ENCODE peak calls at places on chromosome 22, in eight cellular contexts. B is SK-N-MC, U is trophoblast cell, F is colonic mucosa, I is GM12878, Z is mesendoderm, A is kidney, X is GM23248. S is an unnamed sample.

GRCh38 chr22:42685941-42686666 is 34.6 kb downstream of the A4GALT start:
- DNase-seq in A (peak; percentile 90), B (no peak), F (peak; percentile 54), X (no peak), I (no peak), U (no peak), Z (no peak), S (no peak)

GRCh38 chr22:36726007-36726380 is 22.4 kb upstream of the CACNG2 start:
- DNase-seq in U (no peak), A (no peak), I (no peak), Z (no peak), X (no peak), B (no peak), F (no peak), S (no peak)

GRCh38 chr22:41513391-41513790 is 30.9 kb downstream of the POLR3H start:
- DNase-seq in I (no peak), U (no peak), X (no peak), B (no peak), A (no peak), Z (no peak), F (no peak), S (no peak)

GRCh38 chr22:23789121-23789520 is 2.4 kb downstream of the SMARCB1 start:
- DNase-seq in U (no peak), B (no peak), X (no peak), F (no peak), A (peak; percentile 8), I (no peak), Z (peak; percentile 51), S (no peak)

GRCh38 chr22:42430486-42431125 is 1.6 kb downstream of the NFAM1 start:
- DNase-seq in A (no peak), F (no peak), I (no peak), X (no peak), U (no peak), B (no peak), Z (no peak), S (no peak)

GRCh38 chr22:22786301-22787115 is 101.1 kb upstream of the IGLL5 start:
- DNase-seq in F (no peak), U (no peak), A (no peak), X (no peak), Z (no peak), B (no peak), I (no peak), S (peak; percentile 33)

GRCh38 chr22:29092243-29092642 is 19.4 kb downstream of the KREMEN1 start:
- DNase-seq in U (no peak), B (no peak), A (no peak), I (no peak), Z (no peak), F (no peak), X (no peak), S (no peak)

GRCh38 chr22:20873215-20873614 is 14.4 kb downstream of the SNAP29 start:
- DNase-seq in X (no peak), U (no peak), Z (no peak), A (no peak), F (no peak), I (no peak), B (no peak), S (no peak)

GRCh38 chr22:50699001-50699753 is 26.6 kb downstream of the SHANK3 start:
- DNase-seq in A (peak; percentile 48), B (no peak), X (no peak), Z (no peak), U (no peak), F (no peak), I (no peak), S (no peak)

GRCh38 chr22:40452730-40453487 is 82.5 kb downstream of the SGSM3 start:
- DNase-seq in A (no peak), B (no peak), Z (peak; percentile 28), U (peak; percentile 95), I (no peak), X (peak; percentile 21), F (no peak), S (no peak)

GRCh38 chr22:40446203-40446602 is 75.8 kb downstream of the SGSM3 start:
- DNase-seq in Z (no peak), U (no peak), F (no peak), A (no peak), B (no peak), I (no peak), X (no peak), S (no peak)

GRCh38 chr22:40451230-40451629 is 80.8 kb downstream of the SGSM3 start:
- DNase-seq in U (no peak), X (peak; percentile 56), Z (no peak), B (no peak), F (no peak), I (no peak), A (no peak), S (no peak)

GRCh38 chr22:40450651-40451050 is 80.3 kb downstream of the SGSM3 start:
- DNase-seq in X (peak; percentile 7), I (no peak), B (no peak), Z (no peak), A (no peak), F (no peak), U (peak; percentile 48), S (no peak)

DNA sequence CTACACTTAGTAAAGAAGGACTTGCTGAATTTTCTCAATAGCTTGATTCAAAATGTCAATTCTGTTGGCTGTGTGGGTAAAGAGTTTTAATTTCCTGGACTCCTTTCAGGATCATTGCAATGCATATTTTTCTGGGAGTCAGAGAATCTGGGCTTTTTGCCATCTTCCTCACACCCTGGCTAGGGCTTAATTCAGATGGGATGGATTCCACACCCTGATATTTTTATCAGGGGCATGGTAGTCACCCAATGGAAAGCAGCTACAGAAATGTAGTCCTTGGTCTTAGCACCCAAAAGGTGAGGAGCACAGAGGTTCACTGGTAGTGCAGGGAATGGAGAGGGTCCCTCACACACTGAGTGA is 79.3 kb downstream of the SGSM3 start:
- DNase-seq in F (no peak), X (peak; percentile 87), Z (no peak), U (no peak), B (no peak), A (no peak), I (no peak), S (no peak)
- H3K9ac ChIP-seq in F (no peak overlapping the region), X (peak overlapping the region; percentile 70), Z (no peak overlapping the region), U (no peak overlapping the region), B (no peak overlapping the region), A (no peak overlapping the region), I (no peak overlapping the region), S (no peak overlapping the region)

GRCh38 chr22:18033204-18033998 is 9.0 kb upstream of the MICAL3 start:
- DNase-seq in X (peak; percentile 76), I (no peak), B (no peak), Z (no peak), F (no peak), A (no peak), U (peak; percentile 70), S (no peak)

GRCh38 chr22:18029686-18030267 is 5.4 kb upstream of the MICAL3 start:
- DNase-seq in I (no peak), X (no peak), U (no peak), F (no peak), A (no peak), Z (no peak), B (no peak), S (no peak)

GRCh38 chr22:18031670-18032454 is 7.5 kb upstream of the MICAL3 start:
- DNase-seq in F (no peak), X (peak; percentile 98), A (peak; percentile 88), U (peak; percentile 95), I (no peak), Z (peak; percentile 48), B (no peak), S (no peak)

GRCh38 chr22:18034076-18034475 is 9.7 kb upstream of the MICAL3 start:
- DNase-seq in U (no peak), B (no peak), Z (no peak), A (no peak), X (no peak), I (no peak), F (no peak), S (no peak)

GRCh38 chr22:18032455-18033101 is 8.2 kb upstream of the MICAL3 start:
- DNase-seq in U (peak; percentile 92), F (no peak), I (no peak), B (no peak), A (no peak), X (peak; percentile 95), Z (no peak), S (no peak)
- H3K9ac ChIP-seq in U (no peak overlapping the region), F (no peak overlapping the region), I (no peak overlapping the region), B (no peak overlapping the region), A (no peak overlapping the region), X (peak overlapping the region; percentile 73), Z (no peak overlapping the region), S (no peak overlapping the region)

GRCh38 chr22:47142427-47143046 is 380.1 kb downstream of the TBC1D22A start:
- DNase-seq in B (no peak), A (no peak), X (no peak), U (no peak), I (no peak), Z (no peak), F (no peak), S (no peak)
- H3K9ac ChIP-seq in B (no peak overlapping the region), A (no peak overlapping the region), X (no peak overlapping the region), U (no peak overlapping the region), I (no peak overlapping the region), Z (no peak overlapping the region), F (no peak overlapping the region), S (no peak overlapping the region)

GRCh38 chr22:44341431-44342346 is 28.9 kb upstream of the SHISAL1 start:
- DNase-seq in X (peak; percentile 42), I (no peak), U (no peak), B (no peak), A (no peak), Z (peak; percentile 31), F (no peak), S (no peak)

GRCh38 chr22:44338183-44338812 is 25.5 kb upstream of the SHISAL1 start:
- DNase-seq in B (no peak), A (no peak), I (no peak), Z (no peak), F (no peak), U (no peak), X (peak; percentile 45), S (no peak)

GRCh38 chr22:44338906-44339305 is 26.2 kb upstream of the SHISAL1 start:
- DNase-seq in U (no peak), I (no peak), A (no peak), F (no peak), B (no peak), Z (no peak), X (no peak), S (no peak)

GRCh38 chr22:44342347-44342956 is 29.7 kb upstream of the SHISAL1 start:
- DNase-seq in X (no peak), U (no peak), Z (no peak), F (no peak), I (no peak), B (no peak), A (no peak), S (no peak)

DNA sequence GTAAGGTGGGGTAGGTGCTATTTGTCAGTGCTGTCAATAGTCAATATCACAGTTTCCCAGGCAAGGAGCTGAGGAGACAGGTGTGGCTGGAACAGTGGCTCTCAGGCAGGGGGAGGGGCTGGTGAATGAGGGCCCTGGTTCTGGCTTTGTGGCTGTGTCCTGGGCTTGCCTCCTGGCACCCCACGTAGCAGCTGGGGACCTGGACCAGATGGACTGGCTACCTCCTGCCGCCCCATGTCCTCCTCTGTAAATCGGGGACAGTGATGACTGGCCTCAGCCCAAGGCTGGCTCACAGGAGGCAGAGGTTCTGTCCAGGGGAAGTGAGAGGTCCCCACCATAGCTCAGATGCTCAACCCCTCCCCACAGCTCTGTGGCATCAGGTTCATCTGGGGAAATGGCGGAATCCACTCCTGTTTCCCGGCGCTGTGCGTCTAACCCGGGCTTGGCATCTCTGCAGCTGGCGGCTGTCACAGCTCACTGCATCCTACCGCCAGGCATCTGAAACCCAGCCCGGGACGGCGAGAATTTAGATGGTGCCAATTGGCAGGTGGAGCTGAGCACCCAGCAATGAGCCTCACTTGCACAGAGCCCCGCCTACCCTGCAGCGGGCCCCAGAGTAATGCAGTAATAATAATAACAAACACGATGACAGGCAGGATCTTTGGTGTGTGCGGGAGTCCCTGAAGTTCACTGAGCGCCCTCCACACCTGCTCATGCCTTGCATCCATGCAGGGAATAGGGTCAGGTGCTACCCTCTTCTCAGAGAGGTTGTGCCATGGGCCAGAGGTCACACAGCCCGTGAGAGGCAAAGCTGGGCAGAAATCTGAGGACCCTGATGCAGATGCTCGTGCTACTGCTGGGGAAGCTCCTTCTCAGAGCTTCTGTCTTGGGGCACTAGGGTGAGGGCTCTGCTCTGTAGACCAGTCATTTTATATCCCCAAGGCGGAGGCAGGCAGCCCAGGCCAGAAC is 27.8 kb upstream of the SHISAL1 start:
- DNase-seq in Z (no peak), A (no peak), B (no peak), X (no peak), F (no peak), I (no peak), U (no peak), S (no peak)
- H3K9ac ChIP-seq in Z (no peak overlapping the region), A (no peak overlapping the region), B (no peak overlapping the region), X (no peak overlapping the region), F (no peak overlapping the region), I (no peak overlapping the region), U (no peak overlapping the region), S (no peak overlapping the region)

S was measured in H1.